ENCODE peak calls at places on chromosome 2, in six cellular contexts. X, C, J, H, G and V are unnamed samples.

GRCh38 chr2:136114392-136114791 is 3.6 kb downstream of the CXCR4 start:
- DNase-seq in X (no peak), C (no peak), J (no peak), H (no peak), G (no peak), V (no peak)

GRCh38 chr2:20097889-20098714 is 46.7 kb upstream of the LAPTM4A start:
- DNase-seq in X (peak), C (peak), J (peak), H (peak), G (peak), V (peak)

GRCh38 chr2:73896362-73897239 is 3.8 kb downstream of the ACTG2 start:
- DNase-seq in X (peak), C (no peak), J (peak), H (no peak), G (peak), V (peak)

GRCh38 chr2:197281421-197281820 is 29.2 kb downstream of the ANKRD44 start:
- DNase-seq in X (no peak), C (no peak), J (no peak), H (no peak), G (no peak), V (no peak)

GRCh38 chr2:237895544-237896506 is 36.4 kb downstream of the RAMP1 start:
- DNase-seq in X (no peak), C (no peak), J (no peak), H (no peak), G (no peak), V (peak)

GRCh38 chr2:160491922-160492371 is 1.7 kb downstream of the RBMS1 start:
- DNase-seq in X (no peak), C (peak), J (no peak), H (no peak), G (peak), V (peak)

GRCh38 chr2:100408941-100409340 is 8.5 kb downstream of the CHST10 start:
- DNase-seq in X (no peak), C (no peak), J (no peak), H (no peak), G (no peak), V (no peak)

GRCh38 chr2:157559061-157559460 is 69.6 kb downstream of the ACVR1C start:
- DNase-seq in X (no peak), C (no peak), J (no peak), H (no peak), G (no peak), V (peak)

GRCh38 chr2:29262681-29263260 is 147.6 kb downstream of the CLIP4 start:
- DNase-seq in X (no peak), C (no peak), J (no peak), H (no peak), G (no peak), V (peak)

GRCh38 chr2:169397697-169398096 is 35.4 kb upstream of the LRP2 start:
- DNase-seq in X (no peak), C (no peak), J (no peak), H (no peak), G (no peak), V (no peak)

GRCh38 chr2:217723078-217723477 is 279.7 kb downstream of the TNS1 start:
- DNase-seq in X (no peak), C (no peak), J (no peak), H (no peak), G (peak), V (no peak)

GRCh38 chr2:173124441-173124840 is 48.8 kb downstream of the MAP3K20 start:
- DNase-seq in X (no peak), C (no peak), J (no peak), H (no peak), G (no peak), V (peak)